ENCODE peak calls at places on chromosome 6, in six cellular contexts. E, T, Z, N, J and X are unnamed samples.

GRCh38 chr6:2524090-2524489 is 226.6 kb downstream of the MYLK4 start:
- ATAC-seq in N (no peak), T (no peak), Z (no peak), E (no peak), J (no peak), X (no peak)

GRCh38 chr6:68711386-68712000 is 76.4 kb downstream of the ADGRB3 start:
- ATAC-seq in J (no peak), Z (no peak), E (no peak), N (no peak), T (no peak), X (no peak)

GRCh38 chr6:138115877-138116660 is 8.8 kb upstream of the PERP start:
- ATAC-seq in E (peak), J (peak), N (peak), T (peak), Z (peak), X (peak)

GRCh38 chr6:37741757-37742400 is 44.2 kb upstream of the MDGA1 start:
- ATAC-seq in N (peak), J (no peak), T (no peak), E (no peak), Z (peak), X (peak)

GRCh38 chr6:53172468-53172803 is 23.8 kb upstream of the GCM1 start:
- ATAC-seq in Z (no peak), T (no peak), E (no peak), N (no peak), J (no peak), X (no peak)

GRCh38 chr6:17878734-17879133 is 108.7 kb downstream of the KIF13A start:
- ATAC-seq in N (no peak), E (no peak), T (no peak), Z (no peak), J (no peak), X (no peak)

GRCh38 chr6:44564906-44565524 is 177.5 kb downstream of the CDC5L start:
- ATAC-seq in J (no peak), T (no peak), N (no peak), E (no peak), Z (no peak), X (no peak)

GRCh38 chr6:121666809-121667208 is 231.4 kb downstream of the GJA1 start:
- ATAC-seq in T (no peak), E (no peak), J (no peak), Z (no peak), N (peak), X (peak)

GRCh38 chr6:167492096-167492449 is 167.2 kb downstream of the TTLL2 start:
- ATAC-seq in J (no peak), T (no peak), Z (no peak), E (no peak), N (peak), X (no peak)

GRCh38 chr6:43181621-43181941 is 415 bp upstream of the CUL9 start:
- ATAC-seq in N (no peak), T (no peak), J (no peak), E (no peak), Z (no peak), X (no peak)

GRCh38 chr6:154619183-154619582 is 108.7 kb upstream of the CNKSR3 start:
- ATAC-seq in Z (peak), J (no peak), T (no peak), N (no peak), E (no peak), X (no peak)

GRCh38 chr6:153092082-153093013 is 38.7 kb downstream of the RGS17 start:
- ATAC-seq in Z (peak), E (no peak), J (no peak), N (no peak), T (no peak), X (peak)

GRCh38 chr6:157037165-157037564 is 260.0 kb downstream of the ARID1B start:
- ATAC-seq in J (no peak), Z (peak), T (no peak), E (no peak), N (peak), X (no peak)

GRCh38 chr6:142361765-142362540 is 60.1 kb downstream of the ADGRG6 start:
- ATAC-seq in T (no peak), Z (no peak), N (no peak), E (no peak), J (no peak), X (peak)

GRCh38 chr6:133062077-133062476 is 179.1 kb upstream of the EYA4 start:
- ATAC-seq in N (peak), E (no peak), Z (no peak), T (no peak), J (no peak), X (no peak)